ENCODE peak calls at places on chromosomes 3 and 15, in seven cellular contexts. N, Q, R, P, Y, F and I are unnamed samples.
A peak's percentile ranks its signal among the peaks of the same experiment; 100 is the strongest.

GRCh38 chr3:99920530-99921376 is 103.1 kb downstream of the CMSS1 start:
- DNase-seq in R (peak; percentile 71), Y (no peak), Q (peak; percentile 66), N (peak; percentile 61), F (no peak), P (peak; percentile 76), I (no peak)

GRCh38 chr3:81339040-81339845 is 422.2 kb downstream of the GBE1 start:
- DNase-seq in R (no peak), Y (no peak), N (no peak), P (peak; percentile 6), Q (peak; percentile 48), F (no peak), I (no peak)

GRCh38 chr3:87227835-87228144 is 681 bp downstream of the CHMP2B start:
- DNase-seq in P (peak; percentile 1), Q (no peak), Y (no peak), F (no peak), R (no peak), N (no peak), I (no peak)

GRCh38 chr15:68646156-68646555 is 67.4 kb downstream of the CORO2B start:
- DNase-seq in N (peak; percentile 77), Q (no peak), F (no peak), R (no peak), P (no peak), Y (no peak), I (no peak)

GRCh38 chr3:182220013-182220412 is 508.3 kb downstream of the SOX2 start:
- DNase-seq in Q (no peak), F (no peak), N (no peak), R (no peak), P (no peak), Y (no peak), I (no peak)

GRCh38 chr15:43225201-43225949 is 4.6 kb upstream of the EPB42 start:
- DNase-seq in P (peak; percentile 63), N (peak; percentile 29), F (no peak), Y (peak; percentile 17), Q (peak; percentile 56), R (peak; percentile 18), I (peak; percentile 49)

GRCh38 chr3:139427283-139428060 is 38.0 kb upstream of the COPB2 start:
- DNase-seq in N (no peak), P (peak; percentile 71), Q (peak; percentile 69), Y (no peak), R (no peak), F (no peak), I (peak; percentile 11)

GRCh38 chr3:12462159-12462962 is 21.9 kb upstream of the TSEN2 start:
- DNase-seq in Q (peak; percentile 18), P (no peak), R (peak; percentile 48), Y (peak; percentile 23), N (no peak), F (peak; percentile 87), I (peak; percentile 71)

GRCh38 chr15:20340931-20341661 is 200.5 kb downstream of the GOLGA6L6 start:
- DNase-seq in Q (peak; percentile 3), P (no peak), F (peak; percentile 100), N (peak; percentile 65), R (peak; percentile 41), Y (no peak), I (peak; percentile 15)

GRCh38 chr3:20197775-20198174 is 11.8 kb upstream of the SGO1 start:
- DNase-seq in F (no peak), R (peak; percentile 47), Y (no peak), N (no peak), P (no peak), Q (no peak), I (no peak)

GRCh38 chr3:197007296-197007940 is 22.2 kb downstream of the MELTF start:
- DNase-seq in P (no peak), Y (no peak), F (peak; percentile 56), Q (no peak), N (no peak), R (no peak), I (no peak)

GRCh38 chr3:134463676-134464611 is 21.8 kb downstream of the ANAPC13 start:
- DNase-seq in Y (no peak), N (peak; percentile 93), P (peak; percentile 99), R (peak; percentile 58), F (no peak), Q (no peak), I (no peak)

GRCh38 chr3:106428565-106428994 is 559.8 kb upstream of the CBLB start:
- DNase-seq in P (peak; percentile 100), N (peak; percentile 40), F (no peak), Q (peak; percentile 18), Y (no peak), R (peak; percentile 12), I (no peak)

GRCh38 chr15:51969728-51970127 is 1.9 kb downstream of the LEO1 start:
- DNase-seq in Y (no peak), R (no peak), Q (no peak), F (no peak), N (no peak), P (peak; percentile 23), I (no peak)

GRCh38 chr15:42694398-42694797 is 42.5 kb downstream of the CDAN1 start:
- DNase-seq in Y (no peak), R (no peak), P (no peak), Q (no peak), F (no peak), N (no peak), I (no peak)

GRCh38 chr15:63509933-63510547 is 5.6 kb downstream of the USP3 start:
- DNase-seq in R (no peak), P (peak; percentile 83), Q (peak; percentile 69), N (no peak), F (no peak), Y (no peak), I (no peak)

GRCh38 chr15:39783244-39783820 is 691 bp upstream of the FSIP1 start:
- DNase-seq in Q (peak; percentile 51), N (no peak), Y (no peak), F (no peak), R (no peak), P (peak; percentile 25), I (no peak)

GRCh38 chr15:24054547-24055245 is 367.6 kb upstream of the NDN start:
- DNase-seq in Q (no peak), N (no peak), Y (no peak), R (peak; percentile 62), F (no peak), P (no peak), I (peak; percentile 48)

GRCh38 chr3:187958432-187959003 is 195.4 kb upstream of the LPP start:
- DNase-seq in Q (no peak), Y (peak; percentile 46), N (no peak), R (peak; percentile 33), P (no peak), F (peak; percentile 84), I (peak; percentile 89)

GRCh38 chr3:183857863-183858262 is 26.8 kb downstream of the PARL start:
- DNase-seq in F (no peak), N (no peak), R (no peak), P (no peak), Q (no peak), Y (no peak), I (no peak)
- H3K27ac ChIP-seq in F (no peak overlapping the region), N (no peak overlapping the region), R (no peak overlapping the region), P (no peak overlapping the region), Q (no peak overlapping the region), Y (no peak overlapping the region), I (no peak overlapping the region)

GRCh38 chr3:56981445-56982230 is 78.8 kb upstream of the SPATA12 start:
- DNase-seq in P (no peak), R (no peak), F (no peak), N (no peak), Q (peak; percentile 61), Y (no peak), I (no peak)
- H3K27ac ChIP-seq in P (peak overlapping the region; percentile 53), R (no peak overlapping the region), F (peak overlapping the region; percentile 44), N (no peak overlapping the region), Q (peak overlapping the region; percentile 65), Y (no peak overlapping the region), I (no peak overlapping the region)

GRCh38 chr3:172102123-172102882 is 62.9 kb downstream of the FNDC3B start:
- DNase-seq in Y (peak; percentile 27), N (no peak), Q (no peak), R (peak; percentile 49), F (peak; percentile 71), P (no peak), I (peak; percentile 50)

GRCh38 chr3:172102883-172103310 is 63.5 kb downstream of the FNDC3B start:
- DNase-seq in Y (no peak), Q (no peak), R (no peak), P (no peak), F (no peak), N (no peak), I (no peak)

GRCh38 chr3:172106037-172106559 is 66.7 kb downstream of the FNDC3B start:
- DNase-seq in P (no peak), F (no peak), Y (no peak), Q (no peak), R (no peak), N (no peak), I (no peak)

GRCh38 chr3:172104471-172105072 is 65.2 kb downstream of the FNDC3B start:
- DNase-seq in P (no peak), Q (peak; percentile 58), N (no peak), R (no peak), Y (no peak), F (no peak), I (no peak)

GRCh38 chr3:172103724-172104123 is 64.3 kb downstream of the FNDC3B start:
- DNase-seq in Q (no peak), N (no peak), P (peak; percentile 71), Y (no peak), F (no peak), R (no peak), I (no peak)
- H3K27ac ChIP-seq in Q (no peak overlapping the region), N (no peak overlapping the region), P (no peak overlapping the region), Y (no peak overlapping the region), F (peak overlapping the region; percentile 71), R (peak overlapping the region; percentile 5), I (no peak overlapping the region)

GRCh38 chr3:124383051-124383450 is 347.2 kb upstream of the UMPS start:
- DNase-seq in N (no peak), Y (no peak), F (no peak), Q (no peak), R (no peak), P (no peak), I (no peak)
- H3K27ac ChIP-seq in N (no peak overlapping the region), Y (no peak overlapping the region), F (no peak overlapping the region), Q (no peak overlapping the region), R (no peak overlapping the region), P (no peak overlapping the region), I (no peak overlapping the region)

GRCh38 chr15:73849641-73850040 is 23.7 kb upstream of the TBC1D21 start:
- DNase-seq in Y (no peak), Q (no peak), F (no peak), N (no peak), R (no peak), P (no peak), I (no peak)

GRCh38 chr15:73843787-73844186 is 29.6 kb upstream of the TBC1D21 start:
- DNase-seq in F (no peak), N (no peak), R (no peak), Y (no peak), Q (no peak), P (no peak), I (no peak)

GRCh38 chr15:73841756-73842590 is 31.4 kb upstream of the TBC1D21 start:
- DNase-seq in R (no peak), F (no peak), N (no peak), Q (no peak), Y (no peak), P (no peak), I (no peak)

GRCh38 chr15:73844356-73844755 is 29.0 kb upstream of the TBC1D21 start:
- DNase-seq in N (no peak), Q (no peak), P (peak; percentile 44), F (no peak), R (no peak), Y (no peak), I (no peak)

DNA sequence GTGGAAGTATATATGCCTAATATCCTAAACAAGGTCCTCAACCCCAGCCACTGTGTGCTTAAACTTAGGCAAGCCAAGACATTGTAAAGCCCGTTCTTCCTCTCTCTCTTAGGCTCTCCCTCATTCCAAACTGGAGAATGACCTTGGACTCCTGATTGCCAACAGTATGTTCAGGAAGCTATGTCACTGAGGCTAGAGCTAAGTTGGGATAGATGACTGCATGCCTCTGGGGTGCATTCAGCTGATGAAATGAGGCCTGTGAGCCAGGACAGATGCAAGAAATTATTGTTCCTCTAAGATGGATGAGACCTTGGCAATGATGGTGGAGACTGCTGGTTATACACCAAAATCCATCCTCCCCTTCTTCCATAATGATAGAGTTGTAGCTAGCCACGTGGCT is 27.9 kb upstream of the TBC1D21 start:
- DNase-seq in F (no peak), P (no peak), Q (no peak), R (no peak), Y (no peak), N (no peak), I (no peak)
- H3K27ac ChIP-seq in F (no peak overlapping the region), P (no peak overlapping the region), Q (no peak overlapping the region), R (no peak overlapping the region), Y (no peak overlapping the region), N (no peak overlapping the region), I (no peak overlapping the region)